ENCODE peak calls at places on chromosomes 3 and 15, in eight cellular contexts. L is gastrocnemius medialis; G is stimulated activated naive B cell treated with anti-CD40 and anti-IgM and Interleukin-4, amounts not matched to agents 10 μg/mL and 1 μg/mL and 100 μg/mL, for 72 hours; B is A172; T is cardiac fibroblast; P is A549; F is psoas muscle; V is activated CD8-positive, alpha-beta T cell treated with anti-CD3 and anti-CD28 coated beads for 36 hours. D is an unnamed sample.

GRCh38 chr3:115728013-115728412 is 104.7 kb downstream of the GAP43 start:
- DNase-seq in L (no peak), G (no peak), B (no peak), T (no peak), P (no peak), F (no peak), V (no peak), D (no peak)

GRCh38 chr15:63083046-63083445 is 38.6 kb upstream of the LACTB start:
- DNase-seq in L (no peak), G (no peak), B (no peak), T (no peak), P (no peak), F (no peak), V (no peak), D (no peak)

GRCh38 chr3:115644391-115644790 is 21.1 kb downstream of the GAP43 start:
- DNase-seq in L (no peak), G (no peak), B (peak), T (no peak), P (no peak), F (no peak), V (no peak), D (no peak)

GRCh38 chr3:78728406-78729145 is 1039.2 kb downstream of the ROBO1 start:
- DNase-seq in L (peak), G (no peak), B (no peak), T (peak), P (peak), F (peak), V (no peak), D (peak)

GRCh38 chr3:42216302-42216701 is 49.7 kb downstream of the CCK start:
- DNase-seq in L (no peak), G (no peak), B (no peak), T (no peak), P (no peak), F (no peak), V (no peak), D (no peak)

GRCh38 chr15:90004252-90004651 is 3.1 kb downstream of the ZNF710 start:
- DNase-seq in L (no peak), G (no peak), B (no peak), T (no peak), P (no peak), F (peak), V (no peak), D (peak)

GRCh38 chr3:37985637-37986320 is 4.8 kb upstream of the VILL start:
- DNase-seq in L (no peak), G (no peak), B (no peak), T (no peak), P (no peak), F (no peak), V (no peak), D (no peak)

GRCh38 chr3:157999246-157999645 is 107.0 kb downstream of the SHOX2 start:
- DNase-seq in L (no peak), G (no peak), B (no peak), T (peak), P (no peak), F (no peak), V (no peak), D (no peak)

GRCh38 chr3:36461588-36461987 is 81.3 kb downstream of the STAC start:
- DNase-seq in L (no peak), G (no peak), B (no peak), T (peak), P (no peak), F (no peak), V (no peak), D (peak)

GRCh38 chr3:150371741-150372254 is 36.3 kb upstream of the TSC22D2 start:
- DNase-seq in L (peak), G (no peak), B (peak), T (peak), P (peak), F (no peak), V (no peak), D (peak)

GRCh38 chr3:13546667-13547171 is 2.2 kb upstream of the FBLN2 start:
- DNase-seq in L (no peak), G (no peak), B (peak), T (peak), P (peak), F (no peak), V (no peak), D (no peak)

GRCh38 chr3:33926998-33927605 is 128.7 kb downstream of the PDCD6IP start:
- DNase-seq in L (no peak), G (no peak), B (no peak), T (no peak), P (no peak), F (no peak), V (no peak), D (no peak)

GRCh38 chr15:70195808-70196304 is 98.1 kb upstream of the TLE3 start:
- DNase-seq in L (peak), G (no peak), B (peak), T (peak), P (peak), F (peak), V (no peak), D (peak)

GRCh38 chr3:37086918-37087317 is 87.5 kb downstream of the LRRFIP2 start:
- DNase-seq in L (no peak), G (no peak), B (peak), T (no peak), P (no peak), F (no peak), V (no peak), D (no peak)

GRCh38 chr15:70045045-70045444 is 52.7 kb downstream of the TLE3 start:
- DNase-seq in L (no peak), G (no peak), B (no peak), T (peak), P (no peak), F (no peak), V (no peak), D (no peak)

GRCh38 chr3:113214917-113215595 is 3.7 kb downstream of the BOC start:
- DNase-seq in L (no peak), G (no peak), B (no peak), T (no peak), P (no peak), F (no peak), V (no peak), D (peak)

D was measured in AG08396.